ENCODE peak calls at places on chromosome 15, in eight cellular contexts. Q is fibroblast of lung; J is CD8-positive, alpha-beta memory T cell; G is cardiac muscle cell; W is adrenal gland; F is effector memory CD4-positive, alpha-beta T cell; P is CD8-positive, alpha-beta T cell; Z is Peyer's patch. T is an unnamed sample.
A peak's percentile ranks its signal among the peaks of the same experiment; 100 is the strongest.

GRCh38 chr15:70512772-70513362 is 250.5 kb downstream of the UACA start:
- DNase-seq in W (peak; percentile 35), G (peak; percentile 77), Z (peak; percentile 57), F (peak; percentile 24), J (peak; percentile 71), Q (peak; percentile 43), P (no peak), T (peak; percentile 51)

GRCh38 chr15:29612096-29612495 is 210.2 kb downstream of the TJP1 start:
- DNase-seq in G (peak; percentile 99), Z (no peak), W (no peak), Q (peak; percentile 88), P (no peak), F (no peak), J (no peak), T (no peak)

GRCh38 chr15:70602281-70602680 is 161.1 kb downstream of the UACA start:
- DNase-seq in Z (no peak), Q (no peak), G (no peak), P (no peak), W (no peak), F (no peak), J (no peak), T (no peak)

GRCh38 chr15:89768071-89768500 is 8.0 kb upstream of the MESP2 start:
- DNase-seq in Q (no peak), G (peak; percentile 88), Z (no peak), W (no peak), P (no peak), J (no peak), F (no peak), T (no peak)

GRCh38 chr15:76987896-76988860 is 6.7 kb upstream of the PSTPIP1 start:
- DNase-seq in F (no peak), Z (peak; percentile 44), Q (no peak), W (peak; percentile 42), J (peak; percentile 51), G (no peak), P (peak; percentile 49), T (no peak)

GRCh38 chr15:38406451-38406850 is 47.5 kb upstream of the FAM98B start:
- DNase-seq in F (no peak), P (no peak), W (no peak), Z (no peak), G (no peak), Q (peak; percentile 60), J (no peak), T (no peak)

GRCh38 chr15:47742334-47742733 is 25.0 kb downstream of the SEMA6D start:
- DNase-seq in G (no peak), W (no peak), F (no peak), J (no peak), Q (no peak), P (no peak), Z (no peak), T (no peak)

GRCh38 chr15:48102167-48102566 is 18.6 kb upstream of the SLC24A5 start:
- DNase-seq in J (no peak), G (no peak), Q (peak; percentile 52), Z (no peak), P (no peak), F (no peak), W (no peak), T (no peak)

GRCh38 chr15:49674370-49674769 is 53.5 kb downstream of the DTWD1 start:
- DNase-seq in J (no peak), P (no peak), Q (peak; percentile 31), G (no peak), W (no peak), F (no peak), Z (no peak), T (no peak)

GRCh38 chr15:39854161-39854560 is 65.9 kb downstream of the GPR176 start:
- DNase-seq in G (peak; percentile 53), P (no peak), Q (no peak), F (no peak), Z (no peak), J (no peak), W (no peak), T (no peak)

GRCh38 chr15:51006336-51006985 is 88.2 kb downstream of the TNFAIP8L3 start:
- DNase-seq in Q (no peak), F (no peak), J (no peak), W (no peak), Z (no peak), G (no peak), P (no peak), T (no peak)

GRCh38 chr15:51004103-51004536 is 90.6 kb downstream of the TNFAIP8L3 start:
- DNase-seq in Q (peak; percentile 39), F (no peak), P (no peak), J (no peak), W (no peak), G (peak; percentile 57), Z (no peak), T (no peak)
- H3K9me3 ChIP-seq in Q (no peaks in the 10 kb centered on the region), F (no peaks in the 10 kb centered on the region), P (no peaks in the 10 kb centered on the region), J (no peaks in the 10 kb centered on the region), W (no peaks in the 10 kb centered on the region), G (no peaks in the 10 kb centered on the region), Z (no peaks in the 10 kb centered on the region), T (no peaks in the 10 kb centered on the region)

DNA sequence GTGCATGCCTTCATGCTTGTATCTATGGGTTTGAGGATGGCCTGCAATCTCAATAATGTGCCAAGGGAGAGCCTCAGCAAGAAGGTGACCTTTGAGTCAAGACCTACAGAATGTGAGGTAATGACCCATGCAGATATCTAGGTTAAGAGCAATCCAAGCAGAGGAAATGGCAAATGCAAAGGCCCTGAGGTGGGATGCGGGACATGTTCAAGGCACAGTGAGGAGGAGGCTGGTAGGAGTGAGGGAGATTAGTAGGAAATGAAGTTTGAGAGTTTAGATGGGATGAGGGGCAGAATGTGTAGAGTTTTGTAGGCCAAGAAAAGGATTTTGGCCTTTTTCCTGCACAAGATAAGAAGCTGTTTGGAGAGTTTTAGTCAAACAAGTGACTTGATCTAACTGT is 4.7 kb upstream of the MAP2K5 start:
- DNase-seq in Z (no peak), F (no peak), W (no peak), G (no peak), P (no peak), J (no peak), Q (no peak), T (no peak)
- H3K9me3 ChIP-seq in Z (no peaks in the 10 kb centered on the region), F (no peaks in the 10 kb centered on the region), W (no peaks in the 10 kb centered on the region), G (no peaks in the 10 kb centered on the region), P (no peaks in the 10 kb centered on the region), J (no peaks in the 10 kb centered on the region), Q (no peaks in the 10 kb centered on the region), T (no peaks in the 10 kb centered on the region)

GRCh38 chr15:56233549-56233948 is 10.1 kb downstream of the RFX7 start:
- DNase-seq in G (no peak), Z (no peak), Q (no peak), W (no peak), J (no peak), P (no peak), F (no peak), T (no peak)

GRCh38 chr15:56228854-56229253 is 14.8 kb downstream of the RFX7 start:
- DNase-seq in W (no peak), Q (no peak), G (no peak), J (no peak), F (no peak), P (no peak), Z (no peak), T (no peak)

GRCh38 chr15:56234804-56235203 is 8.9 kb downstream of the RFX7 start:
- DNase-seq in F (no peak), G (peak; percentile 59), W (no peak), Q (no peak), J (no peak), Z (no peak), P (no peak), T (no peak)

GRCh38 chr15:56228352-56228751 is 15.3 kb downstream of the RFX7 start:
- DNase-seq in J (no peak), F (no peak), G (no peak), Q (no peak), Z (no peak), W (no peak), P (no peak), T (no peak)

DNA sequence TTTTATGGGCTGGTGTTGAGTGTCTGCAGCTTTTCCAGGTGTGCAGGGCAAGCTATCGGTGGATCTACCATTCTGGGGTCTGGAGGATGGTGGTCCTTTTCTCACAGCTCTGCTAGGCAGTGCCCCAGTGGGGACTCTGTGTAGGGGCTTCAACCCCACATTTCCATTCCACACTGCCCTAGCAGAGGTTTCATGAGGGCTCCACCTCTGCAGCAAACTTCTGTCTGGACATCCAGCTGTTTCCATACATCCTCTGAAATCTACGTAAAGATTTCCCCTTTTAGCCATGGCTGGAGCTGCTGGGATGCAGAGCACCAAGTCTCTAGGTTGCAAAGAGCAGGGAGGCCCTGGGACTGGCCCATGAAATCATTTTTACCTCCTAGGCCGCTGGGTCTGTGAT is 11.6 kb downstream of the RFX7 start:
- DNase-seq in F (no peak), J (no peak), Z (no peak), W (no peak), Q (no peak), G (no peak), P (no peak), T (no peak)
- H3K9me3 ChIP-seq in F (peaks cover 11% of the 10 kb centered on the region), J (peaks cover 19% of the 10 kb centered on the region), Z (peaks cover 25% of the 10 kb centered on the region), W (peaks cover 6% of the 10 kb centered on the region), Q (no peaks in the 10 kb centered on the region), G (no peaks in the 10 kb centered on the region), P (no peaks in the 10 kb centered on the region), T (peaks cover 12% of the 10 kb centered on the region)

GRCh38 chr15:87578776-87579175 is 677.8 kb downstream of the NTRK3 start:
- DNase-seq in F (no peak), G (no peak), Q (no peak), P (no peak), J (no peak), W (no peak), Z (no peak), T (no peak)
- H3K9me3 ChIP-seq in F (no peaks in the 10 kb centered on the region), G (no peaks in the 10 kb centered on the region), Q (no peaks in the 10 kb centered on the region), P (no peaks in the 10 kb centered on the region), J (no peaks in the 10 kb centered on the region), W (no peaks in the 10 kb centered on the region), Z (no peaks in the 10 kb centered on the region), T (no peaks in the 10 kb centered on the region)

DNA sequence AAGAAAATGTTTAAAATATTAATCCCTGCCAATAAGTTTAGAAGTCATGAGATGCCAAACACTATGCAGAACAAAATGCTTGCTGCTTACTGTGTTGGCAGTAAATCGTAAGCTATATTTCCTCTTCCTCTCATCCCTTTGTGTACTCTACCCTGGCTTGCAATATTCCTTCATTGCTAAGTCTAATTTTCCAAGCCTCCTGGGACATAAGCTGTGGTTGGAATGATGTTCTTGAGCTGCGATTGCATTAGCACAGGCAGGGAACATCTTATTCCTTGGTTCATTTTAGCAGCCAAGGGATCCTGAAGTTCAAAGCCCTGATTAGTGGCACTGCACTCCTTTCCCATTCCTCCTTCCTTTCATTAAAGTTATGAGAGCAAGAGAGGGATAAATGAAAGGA is 535.4 kb downstream of the OCA2 start:
- DNase-seq in F (no peak), Q (no peak), W (no peak), P (no peak), Z (no peak), G (no peak), J (no peak), T (no peak)
- H3K9me3 ChIP-seq in F (no peaks in the 10 kb centered on the region), Q (no peaks in the 10 kb centered on the region), W (peaks cover 4% of the 10 kb centered on the region), P (no peaks in the 10 kb centered on the region), Z (peaks cover 8% of the 10 kb centered on the region), G (no peaks in the 10 kb centered on the region), J (no peaks in the 10 kb centered on the region), T (no peaks in the 10 kb centered on the region)

GRCh38 chr15:22258402-22259150 is 178.2 kb downstream of the OR4M2 start:
- DNase-seq in W (no peak), J (no peak), Z (no peak), P (no peak), Q (no peak), F (no peak), G (no peak), T (no peak)
- H3K9me3 ChIP-seq in W (no peaks in the 10 kb centered on the region), J (no peaks in the 10 kb centered on the region), Z (no peaks in the 10 kb centered on the region), P (no peaks in the 10 kb centered on the region), Q (peaks cover 3% of the 10 kb centered on the region), F (no peaks in the 10 kb centered on the region), G (no peaks in the 10 kb centered on the region), T (no peaks in the 10 kb centered on the region)